ENCODE peak calls at places on chromosome 19, in five cellular contexts. G is Calu3, H is chondrocyte, L is MV-4-11, F is RCC 7860. B is an unnamed sample.

GRCh38 chr19:1245884-1246816 is 2.2 kb upstream of the MIDN start:
- DNase-seq in G (no peak), L (no peak), H (no peak), F (no peak), B (no peak)

GRCh38 chr19:34574704-34575103 is 93.1 kb downstream of the WTIP start:
- DNase-seq in F (no peak), G (no peak), H (no peak), L (peak), B (no peak)

GRCh38 chr19:15469513-15470297 is 5.4 kb upstream of the RASAL3 start:
- DNase-seq in H (peak), G (no peak), F (no peak), L (peak), B (no peak)

GRCh38 chr19:17281391-17282304 is at the start of gene ANKLE1:
- DNase-seq in L (peak), F (no peak), G (no peak), H (no peak), B (peak)

GRCh38 chr19:11984986-11985385 is 20.1 kb downstream of the ZNF763 start:
- DNase-seq in G (no peak), L (no peak), H (no peak), F (no peak), B (no peak)

GRCh38 chr19:12596927-12597548 is 13.6 kb downstream of the ZNF490 start:
- DNase-seq in H (no peak), G (no peak), F (no peak), L (no peak), B (no peak)

GRCh38 chr19:1469936-1470863 is 8.8 kb downstream of the C19orf25 start:
- DNase-seq in F (no peak), L (no peak), H (no peak), G (peak), B (no peak)

GRCh38 chr19:30222428-30222873 is 149.7 kb upstream of the ZNF536 start:
- DNase-seq in G (no peak), L (no peak), H (no peak), F (no peak), B (no peak)

GRCh38 chr19:27844261-27844660 is 1368.7 kb downstream of the UQCRFS1 start:
- DNase-seq in L (no peak), G (no peak), F (no peak), H (no peak), B (no peak)

GRCh38 chr19:46925548-46925950 is 64.8 kb downstream of the ARHGAP35 start:
- DNase-seq in F (peak), H (no peak), L (no peak), G (peak), B (no peak)

GRCh38 chr19:50478901-50479715 is 2.5 kb upstream of the GARIN5A start:
- DNase-seq in G (peak), H (peak), F (no peak), L (no peak), B (no peak)

GRCh38 chr19:35518313-35518712 is 4.9 kb upstream of the DMKN start:
- DNase-seq in H (no peak), L (no peak), F (peak), G (no peak), B (no peak)

GRCh38 chr19:36771275-36772231 is 1.1 kb downstream of the ZNF850 start:
- DNase-seq in F (peak), L (peak), H (no peak), G (peak), B (peak)

GRCh38 chr19:38506723-38507550 is 73.4 kb downstream of the RYR1 start:
- DNase-seq in L (peak), F (no peak), H (no peak), G (peak), B (no peak)

GRCh38 chr19:1122972-1123363 is 19.2 kb downstream of the GPX4 start:
- DNase-seq in H (no peak), G (peak), L (peak), F (peak), B (no peak)

GRCh38 chr19:13396256-13397080 is 109.8 kb downstream of the CACNA1A start:
- DNase-seq in H (no peak), G (peak), L (peak), F (no peak), B (no peak)

B was measured in GF-D8.